ENCODE peak calls at places on chromosome 16, in nine cellular contexts. C is cardiac muscle cell, Q is AG04449, N is H9, F is WTC11, V is cardiac fibroblast, M is body of pancreas, X is fibroblast of mammary gland, S is endodermal cell. D is an unnamed sample.

GRCh38 chr16:71954699-71955195 is 45.5 kb downstream of the PKD1L3 start:
- DNase-seq in C (no peak), Q (no peak), N (no peak), F (no peak), V (no peak), M (no peak), X (no peak), S (no peak), D (no peak)

GRCh38 chr16:86134802-86135461 is 236.0 kb downstream of the IRF8 start:
- DNase-seq in C (peak), Q (no peak), N (no peak), F (no peak), V (no peak), M (no peak), X (no peak), S (no peak), D (no peak)

GRCh38 chr16:57810197-57811024 is 8.1 kb upstream of the KIFC3 start:
- DNase-seq in C (no peak), Q (peak), N (peak), F (peak), V (peak), M (peak), X (peak), S (peak), D (peak)

GRCh38 chr16:50627419-50627818 is 53.7 kb downstream of the SNX20 start:
- DNase-seq in C (peak), Q (no peak), N (peak), F (peak), V (no peak), M (no peak), X (peak), S (peak), D (no peak)

GRCh38 chr16:48495303-48495702 is 110.1 kb upstream of the SIAH1 start:
- DNase-seq in C (no peak), Q (no peak), N (no peak), F (no peak), V (no peak), M (no peak), X (no peak), S (no peak), D (no peak)

GRCh38 chr16:60771138-60771537 is 1265.1 kb downstream of the CDH8 start:
- DNase-seq in C (no peak), Q (no peak), N (no peak), F (no peak), V (no peak), M (no peak), X (no peak), S (no peak), D (no peak)

GRCh38 chr16:88747588-88748301 is 37.3 kb downstream of the PIEZO1 start:
- DNase-seq in C (no peak), Q (no peak), N (peak), F (peak), V (peak), M (no peak), X (no peak), S (peak), D (no peak)

GRCh38 chr16:86171329-86171728 is 272.4 kb downstream of the IRF8 start:
- DNase-seq in C (peak), Q (no peak), N (no peak), F (no peak), V (peak), M (no peak), X (peak), S (no peak), D (no peak)

GRCh38 chr16:772959-773358 is 12.4 kb downstream of the MSLN start:
- DNase-seq in C (no peak), Q (no peak), N (no peak), F (no peak), V (no peak), M (no peak), X (no peak), S (no peak), D (no peak)

GRCh38 chr16:83915081-83915480 is 16.2 kb downstream of the MLYCD start:
- DNase-seq in C (no peak), Q (no peak), N (no peak), F (no peak), V (no peak), M (no peak), X (no peak), S (no peak), D (no peak)

GRCh38 chr16:30377812-30378235 is 3.2 kb downstream of the MYL11 start:
- DNase-seq in C (peak), Q (no peak), N (peak), F (peak), V (peak), M (peak), X (peak), S (peak), D (peak)

GRCh38 chr16:396605-397004 is 394 bp upstream of the NME4 start:
- DNase-seq in C (peak), Q (no peak), N (peak), F (peak), V (peak), M (no peak), X (peak), S (peak), D (no peak)

GRCh38 chr16:59058261-59058660 is 324.1 kb upstream of the GOT2 start:
- DNase-seq in C (no peak), Q (no peak), N (no peak), F (no peak), V (no peak), M (no peak), X (no peak), S (no peak), D (no peak)

GRCh38 chr16:67645397-67646121 is 615 bp downstream of the CARMIL2 start:
- DNase-seq in C (no peak), Q (no peak), N (no peak), F (peak), V (no peak), M (no peak), X (no peak), S (no peak), D (no peak)

GRCh38 chr16:69049146-69049545 is 56.3 kb upstream of the HAS3 start:
- DNase-seq in C (no peak), Q (no peak), N (no peak), F (no peak), V (peak), M (no peak), X (peak), S (no peak), D (no peak)

GRCh38 chr16:27764869-27765675 is 215.1 kb downstream of the KATNIP start:
- DNase-seq in C (no peak), Q (no peak), N (no peak), F (no peak), V (no peak), M (no peak), X (no peak), S (no peak), D (no peak)

GRCh38 chr16:74991593-74992403 is 6.9 kb upstream of the WDR59 start:
- DNase-seq in C (peak), Q (no peak), N (no peak), F (no peak), V (no peak), M (peak), X (no peak), S (no peak), D (no peak)

GRCh38 chr16:70160821-70161220 is 12.8 kb upstream of the CLEC18C start:
- DNase-seq in C (no peak), Q (no peak), N (no peak), F (no peak), V (no peak), M (no peak), X (no peak), S (no peak), D (no peak)

GRCh38 chr16:57617604-57618111 is 10.8 kb upstream of the ADGRG1 start:
- DNase-seq in C (no peak), Q (no peak), N (peak), F (peak), V (no peak), M (no peak), X (no peak), S (peak), D (no peak)

GRCh38 chr16:50889276-50889675 is 147.4 kb downstream of the CYLD start:
- DNase-seq in C (no peak), Q (no peak), N (no peak), F (no peak), V (no peak), M (no peak), X (no peak), S (no peak), D (no peak)

GRCh38 chr16:76114681-76115080 is 162.5 kb upstream of the CNTNAP4 start:
- DNase-seq in C (no peak), Q (no peak), N (no peak), F (no peak), V (no peak), M (no peak), X (peak), S (no peak), D (no peak)

GRCh38 chr16:31696968-31697743 is 169.5 kb downstream of the AHSP start:
- DNase-seq in C (peak), Q (no peak), N (no peak), F (no peak), V (peak), M (no peak), X (peak), S (no peak), D (no peak)

GRCh38 chr16:8962393-8963009 is 1.2 kb downstream of the USP7 start:
- DNase-seq in C (peak), Q (no peak), N (no peak), F (no peak), V (no peak), M (no peak), X (no peak), S (peak), D (peak)

GRCh38 chr16:24054649-24055560 is 201.2 kb upstream of the CACNG3 start:
- DNase-seq in C (no peak), Q (no peak), N (peak), F (peak), V (no peak), M (no peak), X (no peak), S (peak), D (no peak)

GRCh38 chr16:30965436-30965835 is 7.9 kb downstream of the SETD1A start:
- DNase-seq in C (no peak), Q (no peak), N (no peak), F (no peak), V (no peak), M (no peak), X (no peak), S (no peak), D (no peak)

GRCh38 chr16:57371494-57372371 is 557 bp upstream of the CX3CL1 start:
- DNase-seq in C (no peak), Q (no peak), N (no peak), F (no peak), V (peak), M (no peak), X (no peak), S (no peak), D (no peak)

GRCh38 chr16:60041671-60042070 is 1307.6 kb upstream of the GOT2 start:
- DNase-seq in C (no peak), Q (no peak), N (no peak), F (no peak), V (no peak), M (no peak), X (no peak), S (no peak), D (no peak)

GRCh38 chr16:70438983-70439862 is at the start of gene ST3GAL2:
- DNase-seq in C (peak), Q (no peak), N (peak), F (peak), V (peak), M (peak), X (peak), S (peak), D (peak)

GRCh38 chr16:64240586-64240985 is 881.3 kb downstream of the CDH11 start:
- DNase-seq in C (no peak), Q (no peak), N (no peak), F (no peak), V (peak), M (no peak), X (peak), S (no peak), D (no peak)

GRCh38 chr16:621526-622105 is 9.2 kb upstream of the WFIKKN1 start:
- DNase-seq in C (no peak), Q (no peak), N (no peak), F (no peak), V (no peak), M (no peak), X (peak), S (no peak), D (no peak)

GRCh38 chr16:89552329-89552728 is 8.2 kb upstream of the RPL13 start:
- DNase-seq in C (no peak), Q (no peak), N (no peak), F (no peak), V (no peak), M (no peak), X (no peak), S (no peak), D (no peak)

GRCh38 chr16:70396209-70396904 is 42.5 kb downstream of the ST3GAL2 start:
- DNase-seq in C (peak), Q (no peak), N (no peak), F (no peak), V (peak), M (no peak), X (peak), S (no peak), D (no peak)

GRCh38 chr16:49918257-49918656 is 62.3 kb upstream of the ZNF423 start:
- DNase-seq in C (no peak), Q (no peak), N (peak), F (peak), V (no peak), M (no peak), X (no peak), S (peak), D (no peak)

GRCh38 chr16:70801611-70802010 is 653 bp upstream of the VAC14 start:
- DNase-seq in C (no peak), Q (no peak), N (peak), F (no peak), V (no peak), M (no peak), X (no peak), S (peak), D (no peak)

GRCh38 chr16:580946-581498 is 8.8 kb upstream of the RAB40C start:
- DNase-seq in C (no peak), Q (no peak), N (no peak), F (no peak), V (no peak), M (peak), X (no peak), S (no peak), D (no peak)

GRCh38 chr16:29900888-29901606 is 759 bp downstream of the ASPHD1 start:
- DNase-seq in C (no peak), Q (no peak), N (no peak), F (no peak), V (no peak), M (no peak), X (no peak), S (peak), D (no peak)

GRCh38 chr16:81624718-81625543 is 154.2 kb upstream of the PLCG2 start:
- DNase-seq in C (no peak), Q (no peak), N (no peak), F (no peak), V (peak), M (no peak), X (no peak), S (no peak), D (no peak)

GRCh38 chr16:24378999-24379398 is 122.9 kb downstream of the CACNG3 start:
- DNase-seq in C (no peak), Q (no peak), N (no peak), F (no peak), V (no peak), M (no peak), X (no peak), S (no peak), D (no peak)

GRCh38 chr16:3057181-3058166 is 8.0 kb upstream of the IL32 start:
- DNase-seq in C (no peak), Q (no peak), N (no peak), F (no peak), V (no peak), M (no peak), X (no peak), S (no peak), D (no peak)

GRCh38 chr16:3059723-3060242 is 5.7 kb upstream of the IL32 start:
- DNase-seq in C (no peak), Q (no peak), N (no peak), F (no peak), V (no peak), M (no peak), X (no peak), S (no peak), D (no peak)

GRCh38 chr16:3059041-3059722 is 6.3 kb upstream of the IL32 start:
- DNase-seq in C (peak), Q (peak), N (peak), F (peak), V (peak), M (peak), X (peak), S (peak), D (peak)

GRCh38 chr16:3056336-3057180 is 8.9 kb upstream of the IL32 start:
- DNase-seq in C (no peak), Q (no peak), N (no peak), F (no peak), V (no peak), M (no peak), X (no peak), S (no peak), D (no peak)

DNA sequence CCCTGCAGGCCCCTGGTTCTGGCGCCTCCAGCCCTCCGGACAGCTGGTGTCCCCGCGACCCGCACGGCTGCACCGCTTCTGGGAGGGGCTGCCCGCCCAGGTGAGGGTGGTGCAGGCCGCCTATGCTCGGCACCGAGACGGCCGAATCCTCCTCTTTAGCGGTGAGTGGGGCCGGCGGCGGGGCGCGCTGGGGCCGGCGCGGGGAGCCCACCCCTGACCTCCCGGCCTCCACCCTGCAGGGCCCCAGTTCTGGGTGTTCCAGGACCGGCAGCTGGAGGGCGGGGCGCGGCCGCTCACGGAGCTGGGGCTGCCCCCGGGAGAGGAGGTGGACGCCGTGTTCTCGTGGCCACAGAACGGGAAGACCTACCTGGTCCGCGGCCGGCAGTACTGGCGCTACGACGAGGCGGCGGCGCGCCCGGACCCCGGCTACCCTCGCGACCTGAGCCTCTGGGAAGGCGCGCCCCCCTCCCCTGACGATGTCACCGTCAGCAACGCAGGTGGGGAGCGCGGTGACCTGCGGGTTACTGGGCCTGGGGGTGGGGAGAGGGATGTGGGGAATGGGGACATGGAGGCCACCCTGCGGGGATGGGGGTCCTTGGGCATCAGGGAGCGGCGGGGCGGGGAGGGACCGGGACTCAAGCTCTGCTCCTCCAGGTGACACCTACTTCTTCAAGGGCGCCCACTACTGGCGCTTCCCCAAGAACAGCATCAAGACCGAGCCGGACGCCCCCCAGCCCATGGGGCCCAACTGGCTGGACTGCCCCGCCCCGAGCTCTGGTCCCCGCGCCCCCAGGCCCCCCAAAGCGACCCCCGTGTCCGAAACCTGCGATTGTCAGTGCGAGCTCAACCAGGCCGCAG is 7.0 kb upstream of the IL32 start:
- DNase-seq in C (peak), Q (no peak), N (peak), F (peak), V (peak), M (peak), X (peak), S (peak), D (no peak)
- TF ChIP-seq CTCF in C (no peak), Q (no peak), N (peak), F (no peak), V (no peak), M (no peak), X (no peak), S (peak), D (no peak)

GRCh38 chr16:15677447-15677846 is 27.4 kb downstream of the NDE1 start:
- DNase-seq in C (no peak), Q (no peak), N (no peak), F (no peak), V (no peak), M (no peak), X (no peak), S (no peak), D (no peak)

GRCh38 chr16:15676506-15676905 is 26.5 kb downstream of the NDE1 start:
- DNase-seq in C (no peak), Q (no peak), N (no peak), F (no peak), V (no peak), M (no peak), X (no peak), S (no peak), D (no peak)

GRCh38 chr16:15686287-15686686 is 36.2 kb downstream of the NDE1 start:
- DNase-seq in C (no peak), Q (no peak), N (no peak), F (no peak), V (no peak), M (no peak), X (no peak), S (no peak), D (no peak)

DNA sequence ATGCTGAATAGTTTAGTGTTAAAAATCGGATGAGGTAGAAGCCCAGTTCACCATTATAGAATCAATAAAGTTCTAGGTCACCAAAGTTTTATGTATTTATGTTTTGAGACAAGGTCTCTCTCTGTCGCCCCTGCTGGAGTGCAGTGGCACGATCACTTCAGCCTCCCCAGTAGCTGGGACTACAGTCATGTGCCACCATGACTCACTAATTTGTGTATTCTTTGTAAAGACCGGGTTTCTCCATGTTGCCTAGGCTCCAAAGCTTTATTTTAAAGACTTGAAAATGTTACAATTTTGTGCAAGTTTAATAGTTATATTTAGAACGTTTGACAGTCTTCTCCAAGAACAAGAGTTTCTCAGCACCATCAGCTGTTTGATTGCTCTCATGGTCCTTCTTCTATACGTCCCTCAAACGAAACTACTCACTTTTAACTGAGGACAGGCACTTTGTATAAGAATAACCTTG is 32.1 kb downstream of the NDE1 start:
- DNase-seq in C (peak), Q (no peak), N (peak), F (peak), V (peak), M (peak), X (peak), S (peak), D (peak)
- TF ChIP-seq CTCF in C (peak), Q (peak), N (peak), F (no peak), V (peak), M (peak), X (peak), S (peak), D (peak)

GRCh38 chr16:10749680-10750035 is 6.0 kb downstream of the NUBP1 start:
- DNase-seq in C (no peak), Q (no peak), N (no peak), F (no peak), V (peak), M (no peak), X (peak), S (no peak), D (no peak)

GRCh38 chr16:10750793-10751192 is 7.2 kb downstream of the NUBP1 start:
- DNase-seq in C (peak), Q (no peak), N (no peak), F (no peak), V (no peak), M (no peak), X (no peak), S (no peak), D (no peak)

GRCh38 chr16:10753670-10754069 is 10.0 kb downstream of the NUBP1 start:
- DNase-seq in C (no peak), Q (no peak), N (no peak), F (no peak), V (no peak), M (no peak), X (no peak), S (no peak), D (no peak)

GRCh38 chr16:10752843-10753523 is 9.3 kb downstream of the NUBP1 start:
- DNase-seq in C (no peak), Q (no peak), N (no peak), F (no peak), V (no peak), M (no peak), X (no peak), S (no peak), D (no peak)

GRCh38 chr16:10751291-10751697 is 7.7 kb downstream of the NUBP1 start:
- DNase-seq in C (no peak), Q (no peak), N (no peak), F (no peak), V (no peak), M (no peak), X (no peak), S (no peak), D (no peak)
- TF ChIP-seq CTCF in C (no peak), Q (no peak), N (peak), F (no peak), V (no peak), M (no peak), X (no peak), S (peak), D (no peak)

GRCh38 chr16:56041556-56042140 is 149.6 kb upstream of the GNAO1 start:
- DNase-seq in C (peak), Q (no peak), N (peak), F (peak), V (peak), M (peak), X (no peak), S (peak), D (no peak)
- TF ChIP-seq CTCF in C (no peak), Q (peak), N (peak), F (peak), V (peak), M (peak), X (no peak), S (peak), D (no peak)